ENCODE peak calls at places on chromosome 20, in ten cellular contexts. One of them, this sample, is unnamed.

GRCh38 chr20:17955302-17955701 is 13.3 kb downstream of the SNX5 start:
- DNase-seq in glutamatergic neuron: no peak
- DNase-seq in sigmoid colon: no peak
- DNase-seq in uterus: no peak
- DNase-seq in SK-N-SH: no peak
- DNase-seq in RWPE2: no peak
- DNase-seq in astrocyte: no peak
- DNase-seq in CD8-positive, alpha-beta T cell: no peak
- DNase-seq in left lung: no peak
- DNase-seq in suprapubic skin: no peak
- DNase-seq in this sample: no peak

GRCh38 chr20:63316502-63316921 is 23.5 kb downstream of the COL20A1 start:
- DNase-seq in glutamatergic neuron: no peak
- DNase-seq in sigmoid colon: peak; percentile 46
- DNase-seq in uterus: no peak
- DNase-seq in SK-N-SH: no peak
- DNase-seq in RWPE2: no peak
- DNase-seq in astrocyte: no peak
- DNase-seq in CD8-positive, alpha-beta T cell: no peak
- DNase-seq in left lung: no peak
- DNase-seq in suprapubic skin: no peak
- DNase-seq in this sample: no peak

GRCh38 chr20:53742685-53743081 is 149.0 kb upstream of the ZNF217 start:
- DNase-seq in glutamatergic neuron: no peak
- DNase-seq in sigmoid colon: no peak
- DNase-seq in uterus: no peak
- DNase-seq in SK-N-SH: no peak
- DNase-seq in RWPE2: no peak
- DNase-seq in astrocyte: no peak
- DNase-seq in CD8-positive, alpha-beta T cell: no peak
- DNase-seq in left lung: no peak
- DNase-seq in suprapubic skin: no peak
- DNase-seq in this sample: no peak

GRCh38 chr20:35947489-35947888 is 6.8 kb downstream of the SCAND1 start:
- DNase-seq in glutamatergic neuron: peak; percentile 21
- DNase-seq in sigmoid colon: no peak
- DNase-seq in uterus: no peak
- DNase-seq in SK-N-SH: peak; percentile 58
- DNase-seq in RWPE2: no peak
- DNase-seq in astrocyte: no peak
- DNase-seq in CD8-positive, alpha-beta T cell: no peak
- DNase-seq in left lung: no peak
- DNase-seq in suprapubic skin: no peak
- DNase-seq in this sample: no peak

GRCh38 chr20:54108817-54109216 is 38.4 kb upstream of the BCAS1 start:
- DNase-seq in glutamatergic neuron: no peak
- DNase-seq in sigmoid colon: no peak
- DNase-seq in uterus: no peak
- DNase-seq in SK-N-SH: no peak
- DNase-seq in RWPE2: no peak
- DNase-seq in astrocyte: no peak
- DNase-seq in CD8-positive, alpha-beta T cell: no peak
- DNase-seq in left lung: no peak
- DNase-seq in suprapubic skin: no peak
- DNase-seq in this sample: no peak

GRCh38 chr20:52524865-52525264 is 333.3 kb upstream of the ZFP64 start:
- DNase-seq in glutamatergic neuron: no peak
- DNase-seq in sigmoid colon: no peak
- DNase-seq in uterus: no peak
- DNase-seq in SK-N-SH: no peak
- DNase-seq in RWPE2: no peak
- DNase-seq in astrocyte: peak; percentile 38
- DNase-seq in CD8-positive, alpha-beta T cell: no peak
- DNase-seq in left lung: no peak
- DNase-seq in suprapubic skin: no peak
- DNase-seq in this sample: no peak

GRCh38 chr20:14956538-14956937 is 619.1 kb upstream of the FLRT3 start:
- DNase-seq in glutamatergic neuron: no peak
- DNase-seq in sigmoid colon: no peak
- DNase-seq in uterus: peak; percentile 35
- DNase-seq in SK-N-SH: no peak
- DNase-seq in RWPE2: no peak
- DNase-seq in astrocyte: no peak
- DNase-seq in CD8-positive, alpha-beta T cell: no peak
- DNase-seq in left lung: no peak
- DNase-seq in suprapubic skin: no peak
- DNase-seq in this sample: no peak

GRCh38 chr20:19211661-19212523 is 550 bp upstream of the SLC24A3 start:
- DNase-seq in glutamatergic neuron: peak; percentile 69
- DNase-seq in sigmoid colon: peak; percentile 78
- DNase-seq in uterus: peak; percentile 62
- DNase-seq in SK-N-SH: peak; percentile 30
- DNase-seq in RWPE2: no peak
- DNase-seq in astrocyte: no peak
- DNase-seq in CD8-positive, alpha-beta T cell: no peak
- DNase-seq in left lung: peak; percentile 53
- DNase-seq in suprapubic skin: no peak
- DNase-seq in this sample: no peak

GRCh38 chr20:23013429-23013828 is 21.7 kb upstream of the SSTR4 start:
- DNase-seq in glutamatergic neuron: no peak
- DNase-seq in sigmoid colon: no peak
- DNase-seq in uterus: no peak
- DNase-seq in SK-N-SH: no peak
- DNase-seq in RWPE2: no peak
- DNase-seq in astrocyte: no peak
- DNase-seq in CD8-positive, alpha-beta T cell: no peak
- DNase-seq in left lung: no peak
- DNase-seq in suprapubic skin: no peak
- DNase-seq in this sample: no peak

GRCh38 chr20:25054995-25055629 is 2.8 kb downstream of the ACSS1 start:
- DNase-seq in glutamatergic neuron: no peak
- DNase-seq in sigmoid colon: peak; percentile 62
- DNase-seq in uterus: peak; percentile 20
- DNase-seq in SK-N-SH: no peak
- DNase-seq in RWPE2: peak; percentile 15
- DNase-seq in astrocyte: no peak
- DNase-seq in CD8-positive, alpha-beta T cell: no peak
- DNase-seq in left lung: peak; percentile 21
- DNase-seq in suprapubic skin: no peak
- DNase-seq in this sample: no peak

GRCh38 chr20:45383131-45383530 is 5.0 kb upstream of the TP53TG5 start:
- DNase-seq in glutamatergic neuron: no peak
- DNase-seq in sigmoid colon: no peak
- DNase-seq in uterus: no peak
- DNase-seq in SK-N-SH: no peak
- DNase-seq in RWPE2: no peak
- DNase-seq in astrocyte: no peak
- DNase-seq in CD8-positive, alpha-beta T cell: no peak
- DNase-seq in left lung: no peak
- DNase-seq in suprapubic skin: no peak
- DNase-seq in this sample: no peak

GRCh38 chr20:52972965-52973819 is 1.0 kb downstream of the TSHZ2 start:
- DNase-seq in glutamatergic neuron: peak; percentile 54
- DNase-seq in sigmoid colon: peak; percentile 64
- DNase-seq in uterus: peak; percentile 38
- DNase-seq in SK-N-SH: peak; percentile 78
- DNase-seq in RWPE2: peak; percentile 78
- DNase-seq in astrocyte: no peak
- DNase-seq in CD8-positive, alpha-beta T cell: peak; percentile 55
- DNase-seq in left lung: no peak
- DNase-seq in suprapubic skin: no peak
- DNase-seq in this sample: no peak

GRCh38 chr20:13839421-13840092 is 54.7 kb downstream of the NDUFAF5 start:
- DNase-seq in glutamatergic neuron: no peak
- DNase-seq in sigmoid colon: no peak
- DNase-seq in uterus: no peak
- DNase-seq in SK-N-SH: no peak
- DNase-seq in RWPE2: no peak
- DNase-seq in astrocyte: peak; percentile 58
- DNase-seq in CD8-positive, alpha-beta T cell: no peak
- DNase-seq in left lung: no peak
- DNase-seq in suprapubic skin: no peak
- DNase-seq in this sample: no peak

GRCh38 chr20:59652381-59652780 is 48.0 kb downstream of the PHACTR3 start:
- DNase-seq in glutamatergic neuron: no peak
- DNase-seq in sigmoid colon: no peak
- DNase-seq in uterus: no peak
- DNase-seq in SK-N-SH: no peak
- DNase-seq in RWPE2: no peak
- DNase-seq in astrocyte: no peak
- DNase-seq in CD8-positive, alpha-beta T cell: no peak
- DNase-seq in left lung: no peak
- DNase-seq in suprapubic skin: no peak
- DNase-seq in this sample: no peak

GRCh38 chr20:38296433-38296832 is 7.5 kb upstream of the BPI start:
- DNase-seq in glutamatergic neuron: no peak
- DNase-seq in sigmoid colon: peak; percentile 48
- DNase-seq in uterus: no peak
- DNase-seq in SK-N-SH: no peak
- DNase-seq in RWPE2: no peak
- DNase-seq in astrocyte: no peak
- DNase-seq in CD8-positive, alpha-beta T cell: no peak
- DNase-seq in left lung: no peak
- DNase-seq in suprapubic skin: no peak
- DNase-seq in this sample: no peak

GRCh38 chr20:53515749-53516148 is 77.9 kb downstream of the ZNF217 start:
- DNase-seq in glutamatergic neuron: no peak
- DNase-seq in sigmoid colon: no peak
- DNase-seq in uterus: no peak
- DNase-seq in SK-N-SH: no peak
- DNase-seq in RWPE2: no peak
- DNase-seq in astrocyte: no peak
- DNase-seq in CD8-positive, alpha-beta T cell: no peak
- DNase-seq in left lung: no peak
- DNase-seq in suprapubic skin: no peak
- DNase-seq in this sample: no peak

GRCh38 chr20:4112490-4113420 is 97.4 kb upstream of the RNF24 start:
- DNase-seq in glutamatergic neuron: no peak
- DNase-seq in sigmoid colon: no peak
- DNase-seq in uterus: no peak
- DNase-seq in SK-N-SH: peak; percentile 42
- DNase-seq in RWPE2: no peak
- DNase-seq in astrocyte: peak; percentile 63
- DNase-seq in CD8-positive, alpha-beta T cell: no peak
- DNase-seq in left lung: no peak
- DNase-seq in suprapubic skin: no peak
- DNase-seq in this sample: no peak

GRCh38 chr20:3068986-3069900 is 2.2 kb upstream of the OXT start:
- DNase-seq in glutamatergic neuron: no peak
- DNase-seq in sigmoid colon: no peak
- DNase-seq in uterus: no peak
- DNase-seq in SK-N-SH: no peak
- DNase-seq in RWPE2: no peak
- DNase-seq in astrocyte: no peak
- DNase-seq in CD8-positive, alpha-beta T cell: peak; percentile 71
- DNase-seq in left lung: no peak
- DNase-seq in suprapubic skin: no peak
- DNase-seq in this sample: peak; percentile 16
- TF ChIP-seq CTCF in glutamatergic neuron: no peak
- TF ChIP-seq CTCF in sigmoid colon: no peak
- TF ChIP-seq CTCF in uterus: no peak
- TF ChIP-seq CTCF in SK-N-SH: no peak
- TF ChIP-seq CTCF in RWPE2: no peak
- TF ChIP-seq CTCF in astrocyte: no peak
- TF ChIP-seq CTCF in CD8-positive, alpha-beta T cell: peak; percentile 41
- TF ChIP-seq CTCF in left lung: no peak
- TF ChIP-seq CTCF in suprapubic skin: no peak
- TF ChIP-seq CTCF in this sample: peak; percentile 21

GRCh38 chr20:48445827-48446226 is 382.0 kb downstream of the PREX1 start:
- DNase-seq in glutamatergic neuron: no peak
- DNase-seq in sigmoid colon: no peak
- DNase-seq in uterus: no peak
- DNase-seq in SK-N-SH: no peak
- DNase-seq in RWPE2: peak; percentile 9
- DNase-seq in astrocyte: no peak
- DNase-seq in CD8-positive, alpha-beta T cell: no peak
- DNase-seq in left lung: no peak
- DNase-seq in suprapubic skin: no peak
- DNase-seq in this sample: no peak

GRCh38 chr20:48447456-48447855 is 380.3 kb downstream of the PREX1 start:
- DNase-seq in glutamatergic neuron: no peak
- DNase-seq in sigmoid colon: no peak
- DNase-seq in uterus: no peak
- DNase-seq in SK-N-SH: no peak
- DNase-seq in RWPE2: peak; percentile 62
- DNase-seq in astrocyte: no peak
- DNase-seq in CD8-positive, alpha-beta T cell: no peak
- DNase-seq in left lung: no peak
- DNase-seq in suprapubic skin: no peak
- DNase-seq in this sample: no peak

GRCh38 chr20:48451401-48451800 is 376.4 kb downstream of the PREX1 start:
- DNase-seq in glutamatergic neuron: no peak
- DNase-seq in sigmoid colon: no peak
- DNase-seq in uterus: no peak
- DNase-seq in SK-N-SH: no peak
- DNase-seq in RWPE2: peak; percentile 71
- DNase-seq in astrocyte: no peak
- DNase-seq in CD8-positive, alpha-beta T cell: no peak
- DNase-seq in left lung: no peak
- DNase-seq in suprapubic skin: no peak
- DNase-seq in this sample: no peak

GRCh38 chr20:48444249-48444648 is 383.6 kb downstream of the PREX1 start:
- DNase-seq in glutamatergic neuron: no peak
- DNase-seq in sigmoid colon: no peak
- DNase-seq in uterus: no peak
- DNase-seq in SK-N-SH: no peak
- DNase-seq in RWPE2: peak; percentile 10
- DNase-seq in astrocyte: no peak
- DNase-seq in CD8-positive, alpha-beta T cell: no peak
- DNase-seq in left lung: no peak
- DNase-seq in suprapubic skin: no peak
- DNase-seq in this sample: no peak

GRCh38 chr20:48448601-48449384 is 379.0 kb downstream of the PREX1 start:
- DNase-seq in glutamatergic neuron: no peak
- DNase-seq in sigmoid colon: no peak
- DNase-seq in uterus: no peak
- DNase-seq in SK-N-SH: no peak
- DNase-seq in RWPE2: peak; percentile 64
- DNase-seq in astrocyte: peak; percentile 8
- DNase-seq in CD8-positive, alpha-beta T cell: no peak
- DNase-seq in left lung: no peak
- DNase-seq in suprapubic skin: no peak
- DNase-seq in this sample: no peak
- TF ChIP-seq CTCF in glutamatergic neuron: no peak
- TF ChIP-seq CTCF in sigmoid colon: peak; percentile 21
- TF ChIP-seq CTCF in uterus: no peak
- TF ChIP-seq CTCF in SK-N-SH: no peak
- TF ChIP-seq CTCF in RWPE2: peak; percentile 17
- TF ChIP-seq CTCF in astrocyte: no peak
- TF ChIP-seq CTCF in CD8-positive, alpha-beta T cell: no peak
- TF ChIP-seq CTCF in left lung: no peak
- TF ChIP-seq CTCF in suprapubic skin: no peak
- TF ChIP-seq CTCF in this sample: peak; percentile 36

GRCh38 chr20:44109951-44110361 is 77.0 kb downstream of the JPH2 start:
- DNase-seq in glutamatergic neuron: no peak
- DNase-seq in sigmoid colon: no peak
- DNase-seq in uterus: peak; percentile 53
- DNase-seq in SK-N-SH: no peak
- DNase-seq in RWPE2: peak; percentile 74
- DNase-seq in astrocyte: peak; percentile 29
- DNase-seq in CD8-positive, alpha-beta T cell: no peak
- DNase-seq in left lung: no peak
- DNase-seq in suprapubic skin: no peak
- DNase-seq in this sample: no peak
- TF ChIP-seq CTCF in glutamatergic neuron: no peak
- TF ChIP-seq CTCF in sigmoid colon: no peak
- TF ChIP-seq CTCF in uterus: no peak
- TF ChIP-seq CTCF in SK-N-SH: peak; percentile 31
- TF ChIP-seq CTCF in RWPE2: peak; percentile 30
- TF ChIP-seq CTCF in astrocyte: no peak
- TF ChIP-seq CTCF in CD8-positive, alpha-beta T cell: no peak
- TF ChIP-seq CTCF in left lung: no peak
- TF ChIP-seq CTCF in suprapubic skin: no peak
- TF ChIP-seq CTCF in this sample: no peak

GRCh38 chr20:50169329-50169823 is 15.9 kb upstream of the PEDS1 start:
- DNase-seq in glutamatergic neuron: peak; percentile 81
- DNase-seq in sigmoid colon: peak; percentile 88
- DNase-seq in uterus: peak; percentile 82
- DNase-seq in SK-N-SH: peak; percentile 73
- DNase-seq in RWPE2: no peak
- DNase-seq in astrocyte: no peak
- DNase-seq in CD8-positive, alpha-beta T cell: peak; percentile 91
- DNase-seq in left lung: peak; percentile 74
- DNase-seq in suprapubic skin: peak; percentile 88
- DNase-seq in this sample: peak; percentile 68
- TF ChIP-seq CTCF in glutamatergic neuron: peak; percentile 93
- TF ChIP-seq CTCF in sigmoid colon: peak; percentile 94
- TF ChIP-seq CTCF in uterus: peak; percentile 94
- TF ChIP-seq CTCF in SK-N-SH: peak; percentile 97
- TF ChIP-seq CTCF in RWPE2: peak; percentile 100
- TF ChIP-seq CTCF in astrocyte: peak; percentile 99
- TF ChIP-seq CTCF in CD8-positive, alpha-beta T cell: peak; percentile 97
- TF ChIP-seq CTCF in left lung: peak; percentile 97
- TF ChIP-seq CTCF in suprapubic skin: peak; percentile 90
- TF ChIP-seq CTCF in this sample: peak; percentile 86